ENCODE peak calls at places on chromosome 15, in ten cellular contexts. One of them, this sample, is unnamed.

GRCh38 chr15:29348308-29348914 is 78.8 kb upstream of the NSMCE3 start:
- DNase-seq in WTC11: peak
- DNase-seq in adrenal gland: peak
- DNase-seq in lower lobe of right lung: no peak
- DNase-seq in B cell: no peak
- DNase-seq in astrocyte of the cerebellum: no peak
- DNase-seq in activated B cell treated with CpG ODN at 0.5 μM for 24 hours: no peak
- DNase-seq in pancreas: peak
- DNase-seq in endothelial cell: no peak
- DNase-seq in foreskin keratinocyte: no peak
- DNase-seq in this sample: no peak

GRCh38 chr15:68797589-68798377 is 22.9 kb downstream of the ANP32A start:
- DNase-seq in foreskin keratinocyte: no peak
- DNase-seq in astrocyte of the cerebellum: no peak
- DNase-seq in WTC11: no peak
- DNase-seq in pancreas: no peak
- DNase-seq in activated B cell treated with CpG ODN at 0.5 μM for 24 hours: no peak
- DNase-seq in endothelial cell: no peak
- DNase-seq in lower lobe of right lung: no peak
- DNase-seq in adrenal gland: peak
- DNase-seq in B cell: no peak
- DNase-seq in this sample: no peak

GRCh38 chr15:62618432-62618831 is 424.1 kb upstream of the TPM1 start:
- DNase-seq in B cell: no peak
- DNase-seq in pancreas: no peak
- DNase-seq in endothelial cell: no peak
- DNase-seq in lower lobe of right lung: no peak
- DNase-seq in foreskin keratinocyte: peak
- DNase-seq in astrocyte of the cerebellum: peak
- DNase-seq in adrenal gland: no peak
- DNase-seq in WTC11: no peak
- DNase-seq in activated B cell treated with CpG ODN at 0.5 μM for 24 hours: no peak
- DNase-seq in this sample: no peak

GRCh38 chr15:31857194-31857593 is 173.1 kb upstream of the CHRNA7 start:
- DNase-seq in pancreas: no peak
- DNase-seq in astrocyte of the cerebellum: no peak
- DNase-seq in B cell: no peak
- DNase-seq in WTC11: peak
- DNase-seq in foreskin keratinocyte: no peak
- DNase-seq in lower lobe of right lung: no peak
- DNase-seq in adrenal gland: no peak
- DNase-seq in endothelial cell: no peak
- DNase-seq in activated B cell treated with CpG ODN at 0.5 μM for 24 hours: no peak
- DNase-seq in this sample: no peak

GRCh38 chr15:67839929-67840746 is at the start of gene RNU6-1:
- DNase-seq in adrenal gland: peak
- DNase-seq in activated B cell treated with CpG ODN at 0.5 μM for 24 hours: peak
- DNase-seq in pancreas: peak
- DNase-seq in B cell: peak
- DNase-seq in astrocyte of the cerebellum: peak
- DNase-seq in endothelial cell: peak
- DNase-seq in foreskin keratinocyte: peak
- DNase-seq in lower lobe of right lung: peak
- DNase-seq in WTC11: peak
- DNase-seq in this sample: peak

GRCh38 chr15:86588413-86588812 is 508.7 kb downstream of the AGBL1 start:
- DNase-seq in activated B cell treated with CpG ODN at 0.5 μM for 24 hours: no peak
- DNase-seq in endothelial cell: no peak
- DNase-seq in WTC11: no peak
- DNase-seq in foreskin keratinocyte: no peak
- DNase-seq in adrenal gland: no peak
- DNase-seq in B cell: no peak
- DNase-seq in astrocyte of the cerebellum: no peak
- DNase-seq in lower lobe of right lung: no peak
- DNase-seq in pancreas: no peak
- DNase-seq in this sample: no peak

GRCh38 chr15:101115318-101115886 is 136.4 kb downstream of the CHSY1 start:
- DNase-seq in foreskin keratinocyte: no peak
- DNase-seq in B cell: no peak
- DNase-seq in lower lobe of right lung: no peak
- DNase-seq in activated B cell treated with CpG ODN at 0.5 μM for 24 hours: no peak
- DNase-seq in pancreas: no peak
- DNase-seq in endothelial cell: no peak
- DNase-seq in astrocyte of the cerebellum: no peak
- DNase-seq in adrenal gland: no peak
- DNase-seq in WTC11: no peak
- DNase-seq in this sample: no peak

GRCh38 chr15:100113351-100114075 is 228.3 kb downstream of the ADAMTS17 start:
- DNase-seq in WTC11: no peak
- DNase-seq in foreskin keratinocyte: no peak
- DNase-seq in astrocyte of the cerebellum: no peak
- DNase-seq in adrenal gland: peak
- DNase-seq in endothelial cell: no peak
- DNase-seq in activated B cell treated with CpG ODN at 0.5 μM for 24 hours: no peak
- DNase-seq in B cell: no peak
- DNase-seq in pancreas: no peak
- DNase-seq in lower lobe of right lung: no peak
- DNase-seq in this sample: no peak

DNA sequence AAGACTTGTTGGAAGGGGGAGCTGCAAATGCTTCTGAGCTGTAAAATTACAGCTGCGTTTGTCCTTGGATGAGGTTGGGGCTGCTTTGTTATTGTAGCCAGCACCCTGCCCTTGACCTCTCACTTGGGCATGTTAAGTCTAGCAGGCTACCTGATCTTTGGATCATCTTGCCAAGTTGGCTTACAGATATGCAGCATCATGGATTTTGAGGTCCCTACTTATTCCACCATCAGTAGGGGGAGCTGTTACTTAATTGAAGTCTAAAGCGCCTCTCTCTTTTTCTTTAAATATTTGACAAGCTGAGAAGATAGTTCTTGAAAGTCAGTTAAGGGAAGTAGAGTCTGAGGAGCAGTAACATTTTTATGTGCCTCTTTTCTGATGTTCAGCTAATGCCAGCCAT is 793.0 kb downstream of the MCTP2 start:
- DNase-seq in B cell: no peak
- DNase-seq in lower lobe of right lung: no peak
- DNase-seq in WTC11: no peak
- DNase-seq in astrocyte of the cerebellum: peak
- DNase-seq in foreskin keratinocyte: peak
- DNase-seq in adrenal gland: no peak
- DNase-seq in activated B cell treated with CpG ODN at 0.5 μM for 24 hours: no peak
- DNase-seq in pancreas: no peak
- DNase-seq in endothelial cell: no peak
- DNase-seq in this sample: no peak
- TF ChIP-seq CTCF in B cell: no peak
- TF ChIP-seq CTCF in lower lobe of right lung: peak
- TF ChIP-seq CTCF in WTC11: no peak
- TF ChIP-seq CTCF in astrocyte of the cerebellum: peak
- TF ChIP-seq CTCF in foreskin keratinocyte: peak
- TF ChIP-seq CTCF in adrenal gland: no peak
- TF ChIP-seq CTCF in activated B cell treated with CpG ODN at 0.5 μM for 24 hours: no peak
- TF ChIP-seq CTCF in pancreas: no peak
- TF ChIP-seq CTCF in endothelial cell: peak
- TF ChIP-seq CTCF in this sample: no peak

DNA sequence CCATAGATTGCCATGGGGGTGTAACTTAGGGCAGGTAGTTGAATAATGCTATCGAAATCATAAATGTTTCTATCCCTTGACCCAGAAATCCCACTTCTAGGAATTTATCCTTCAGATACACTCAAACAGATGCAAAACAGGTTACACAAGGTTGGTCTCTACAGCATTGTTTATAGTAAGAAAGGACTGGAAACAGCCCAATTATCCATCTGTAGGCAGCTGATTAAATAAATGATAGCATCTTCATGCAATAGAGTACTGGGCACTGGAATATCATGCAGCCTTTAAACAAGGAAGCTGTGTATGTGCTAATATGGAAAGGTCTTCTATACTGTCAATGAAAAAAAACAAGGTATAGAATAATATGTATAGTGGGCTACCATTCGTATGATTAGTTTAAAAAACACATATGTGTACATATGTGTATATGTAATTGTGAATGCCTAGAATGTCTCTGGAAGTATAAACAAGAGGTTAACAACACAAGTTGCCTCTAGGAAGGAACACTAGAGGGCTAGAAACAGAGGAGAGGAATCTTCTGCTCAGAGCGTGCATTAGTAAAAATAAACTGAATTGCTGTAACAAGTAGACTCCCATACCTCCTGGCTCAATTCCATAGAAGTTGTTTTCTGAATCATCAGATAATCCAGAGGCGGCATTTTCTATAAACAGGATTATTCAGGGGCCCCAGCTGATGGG is 146.1 kb downstream of the TLE3 start:
- DNase-seq in endothelial cell: no peak
- DNase-seq in adrenal gland: no peak
- DNase-seq in astrocyte of the cerebellum: no peak
- DNase-seq in activated B cell treated with CpG ODN at 0.5 μM for 24 hours: no peak
- DNase-seq in B cell: no peak
- DNase-seq in lower lobe of right lung: no peak
- DNase-seq in WTC11: no peak
- DNase-seq in pancreas: no peak
- DNase-seq in foreskin keratinocyte: no peak
- DNase-seq in this sample: no peak
- TF ChIP-seq CTCF in endothelial cell: no peak
- TF ChIP-seq CTCF in adrenal gland: no peak
- TF ChIP-seq CTCF in astrocyte of the cerebellum: no peak
- TF ChIP-seq CTCF in activated B cell treated with CpG ODN at 0.5 μM for 24 hours: no peak
- TF ChIP-seq CTCF in B cell: no peak
- TF ChIP-seq CTCF in lower lobe of right lung: no peak
- TF ChIP-seq CTCF in WTC11: no peak
- TF ChIP-seq CTCF in pancreas: no peak
- TF ChIP-seq CTCF in foreskin keratinocyte: peak
- TF ChIP-seq CTCF in this sample: no peak

GRCh38 chr15:74786659-74787165 is 4.8 kb downstream of the CSK start:
- DNase-seq in activated B cell treated with CpG ODN at 0.5 μM for 24 hours: no peak
- DNase-seq in pancreas: no peak
- DNase-seq in foreskin keratinocyte: no peak
- DNase-seq in B cell: no peak
- DNase-seq in adrenal gland: no peak
- DNase-seq in astrocyte of the cerebellum: no peak
- DNase-seq in WTC11: no peak
- DNase-seq in endothelial cell: no peak
- DNase-seq in lower lobe of right lung: no peak
- DNase-seq in this sample: no peak

GRCh38 chr15:74787251-74788041 is 5.6 kb downstream of the CSK start:
- DNase-seq in B cell: peak
- DNase-seq in pancreas: no peak
- DNase-seq in activated B cell treated with CpG ODN at 0.5 μM for 24 hours: peak
- DNase-seq in WTC11: peak
- DNase-seq in foreskin keratinocyte: no peak
- DNase-seq in lower lobe of right lung: peak
- DNase-seq in endothelial cell: peak
- DNase-seq in adrenal gland: peak
- DNase-seq in astrocyte of the cerebellum: peak
- DNase-seq in this sample: peak

GRCh38 chr15:74784426-74784825 is 2.5 kb downstream of the CSK start:
- DNase-seq in adrenal gland: no peak
- DNase-seq in endothelial cell: no peak
- DNase-seq in pancreas: no peak
- DNase-seq in lower lobe of right lung: no peak
- DNase-seq in B cell: no peak
- DNase-seq in WTC11: no peak
- DNase-seq in astrocyte of the cerebellum: no peak
- DNase-seq in activated B cell treated with CpG ODN at 0.5 μM for 24 hours: no peak
- DNase-seq in foreskin keratinocyte: no peak
- DNase-seq in this sample: no peak

GRCh38 chr15:74784854-74785715 is 3.2 kb downstream of the CSK start:
- DNase-seq in activated B cell treated with CpG ODN at 0.5 μM for 24 hours: no peak
- DNase-seq in pancreas: no peak
- DNase-seq in endothelial cell: no peak
- DNase-seq in astrocyte of the cerebellum: no peak
- DNase-seq in WTC11: no peak
- DNase-seq in adrenal gland: no peak
- DNase-seq in B cell: no peak
- DNase-seq in foreskin keratinocyte: no peak
- DNase-seq in lower lobe of right lung: no peak
- DNase-seq in this sample: peak

DNA sequence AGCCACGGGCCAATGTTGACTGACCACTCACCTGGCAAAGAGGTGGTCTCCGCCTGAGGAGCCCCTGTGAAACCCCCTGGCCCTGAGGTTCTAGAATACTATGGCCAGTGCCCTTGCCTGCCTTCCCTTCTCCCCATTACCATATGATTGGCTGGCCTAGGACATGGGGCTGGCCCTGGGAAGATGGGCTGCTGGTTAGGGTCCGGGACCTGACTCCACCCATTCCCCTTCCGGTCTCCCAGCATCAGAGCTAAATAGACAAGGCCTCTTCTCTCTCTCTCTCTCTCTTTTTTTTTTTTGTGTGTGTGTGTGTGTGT is 3.8 kb downstream of the CSK start:
- DNase-seq in activated B cell treated with CpG ODN at 0.5 μM for 24 hours: no peak
- DNase-seq in adrenal gland: no peak
- DNase-seq in WTC11: no peak
- DNase-seq in endothelial cell: no peak
- DNase-seq in pancreas: no peak
- DNase-seq in foreskin keratinocyte: no peak
- DNase-seq in lower lobe of right lung: no peak
- DNase-seq in B cell: no peak
- DNase-seq in astrocyte of the cerebellum: no peak
- DNase-seq in this sample: no peak
- TF ChIP-seq CTCF in activated B cell treated with CpG ODN at 0.5 μM for 24 hours: no peak
- TF ChIP-seq CTCF in adrenal gland: no peak
- TF ChIP-seq CTCF in WTC11: no peak
- TF ChIP-seq CTCF in endothelial cell: no peak
- TF ChIP-seq CTCF in pancreas: no peak
- TF ChIP-seq CTCF in foreskin keratinocyte: no peak
- TF ChIP-seq CTCF in lower lobe of right lung: no peak
- TF ChIP-seq CTCF in B cell: no peak
- TF ChIP-seq CTCF in astrocyte of the cerebellum: no peak
- TF ChIP-seq CTCF in this sample: no peak

GRCh38 chr15:65964792-65965433 is 95.6 kb downstream of the RAB11A start:
- DNase-seq in endothelial cell: no peak
- DNase-seq in lower lobe of right lung: no peak
- DNase-seq in foreskin keratinocyte: no peak
- DNase-seq in WTC11: no peak
- DNase-seq in pancreas: no peak
- DNase-seq in activated B cell treated with CpG ODN at 0.5 μM for 24 hours: no peak
- DNase-seq in B cell: no peak
- DNase-seq in adrenal gland: no peak
- DNase-seq in astrocyte of the cerebellum: no peak
- DNase-seq in this sample: no peak

GRCh38 chr15:65963358-65963757 is 94.1 kb downstream of the RAB11A start:
- DNase-seq in foreskin keratinocyte: no peak
- DNase-seq in activated B cell treated with CpG ODN at 0.5 μM for 24 hours: no peak
- DNase-seq in lower lobe of right lung: no peak
- DNase-seq in pancreas: no peak
- DNase-seq in endothelial cell: no peak
- DNase-seq in adrenal gland: no peak
- DNase-seq in astrocyte of the cerebellum: no peak
- DNase-seq in WTC11: no peak
- DNase-seq in B cell: no peak
- DNase-seq in this sample: no peak

GRCh38 chr15:65960586-65960985 is 91.3 kb downstream of the RAB11A start:
- DNase-seq in B cell: no peak
- DNase-seq in endothelial cell: no peak
- DNase-seq in astrocyte of the cerebellum: no peak
- DNase-seq in foreskin keratinocyte: no peak
- DNase-seq in lower lobe of right lung: no peak
- DNase-seq in pancreas: no peak
- DNase-seq in WTC11: no peak
- DNase-seq in activated B cell treated with CpG ODN at 0.5 μM for 24 hours: no peak
- DNase-seq in adrenal gland: no peak
- DNase-seq in this sample: no peak

GRCh38 chr15:65963911-65964482 is 94.7 kb downstream of the RAB11A start:
- DNase-seq in foreskin keratinocyte: no peak
- DNase-seq in adrenal gland: no peak
- DNase-seq in astrocyte of the cerebellum: no peak
- DNase-seq in pancreas: no peak
- DNase-seq in B cell: no peak
- DNase-seq in lower lobe of right lung: no peak
- DNase-seq in activated B cell treated with CpG ODN at 0.5 μM for 24 hours: no peak
- DNase-seq in endothelial cell: no peak
- DNase-seq in WTC11: no peak
- DNase-seq in this sample: no peak

GRCh38 chr15:65962187-65962586 is 92.9 kb downstream of the RAB11A start:
- DNase-seq in foreskin keratinocyte: no peak
- DNase-seq in endothelial cell: no peak
- DNase-seq in pancreas: no peak
- DNase-seq in adrenal gland: peak
- DNase-seq in activated B cell treated with CpG ODN at 0.5 μM for 24 hours: no peak
- DNase-seq in WTC11: no peak
- DNase-seq in B cell: no peak
- DNase-seq in lower lobe of right lung: no peak
- DNase-seq in astrocyte of the cerebellum: no peak
- DNase-seq in this sample: no peak
- TF ChIP-seq CTCF in foreskin keratinocyte: peak
- TF ChIP-seq CTCF in endothelial cell: no peak
- TF ChIP-seq CTCF in pancreas: no peak
- TF ChIP-seq CTCF in adrenal gland: no peak
- TF ChIP-seq CTCF in activated B cell treated with CpG ODN at 0.5 μM for 24 hours: no peak
- TF ChIP-seq CTCF in WTC11: no peak
- TF ChIP-seq CTCF in B cell: no peak
- TF ChIP-seq CTCF in lower lobe of right lung: no peak
- TF ChIP-seq CTCF in astrocyte of the cerebellum: no peak
- TF ChIP-seq CTCF in this sample: no peak